ENCODE peak calls at places on chromosomes 12 and 14, in seven cellular contexts. K, M, U, A, T, O and G are unnamed samples.

GRCh38 chr12:55057466-55057865 is 37.7 kb downstream of the NEUROD4 start:
- DNase-seq in K (no peak), M (no peak), U (no peak), A (no peak), T (no peak), O (no peak), G (no peak)

GRCh38 chr14:29687071-29687765 is 240.4 kb downstream of the PRKD1 start:
- DNase-seq in K (no peak), M (no peak), U (no peak), A (no peak), T (peak; percentile 14), O (peak; percentile 12), G (no peak)

GRCh38 chr12:53380104-53380796 is at the start of gene SP1:
- DNase-seq in K (peak; percentile 94), M (peak; percentile 93), U (peak; percentile 97), A (peak; percentile 76), T (peak; percentile 85), O (peak; percentile 93), G (peak; percentile 88)

GRCh38 chr12:116441292-116441691 is 117.9 kb upstream of the MAP1LC3B2 start:
- DNase-seq in K (no peak), M (no peak), U (no peak), A (no peak), T (no peak), O (peak; percentile 30), G (peak; percentile 24)

GRCh38 chr14:63800083-63800482 is 52.7 kb upstream of the SYNE2 start:
- DNase-seq in K (no peak), M (no peak), U (no peak), A (no peak), T (no peak), O (no peak), G (no peak)

GRCh38 chr14:74508292-74508731 is 14.7 kb downstream of the ISCA2 start:
- DNase-seq in K (no peak), M (peak; percentile 90), U (no peak), A (peak; percentile 54), T (no peak), O (no peak), G (no peak)

GRCh38 chr14:77009014-77009413 is 19.5 kb downstream of the IRF2BPL start:
- DNase-seq in K (no peak), M (no peak), U (no peak), A (no peak), T (no peak), O (no peak), G (no peak)

GRCh38 chr12:14403711-14404164 is 38.3 kb downstream of the ATF7IP start:
- DNase-seq in K (peak; percentile 92), M (no peak), U (peak; percentile 88), A (no peak), T (peak; percentile 86), O (peak; percentile 82), G (no peak)

GRCh38 chr12:29164477-29165163 is 15.5 kb downstream of the FAR2 start:
- DNase-seq in K (peak; percentile 85), M (no peak), U (no peak), A (no peak), T (peak; percentile 60), O (peak; percentile 62), G (no peak)

GRCh38 chr12:132342322-132342721 is 12.9 kb upstream of the GALNT9 start:
- DNase-seq in K (no peak), M (peak; percentile 73), U (no peak), A (peak; percentile 20), T (no peak), O (no peak), G (peak; percentile 10)

GRCh38 chr12:110741795-110742717 is 635 bp downstream of the PPP1CC start:
- DNase-seq in K (peak; percentile 42), M (peak; percentile 40), U (peak; percentile 79), A (no peak), T (no peak), O (peak; percentile 42), G (peak; percentile 40)

GRCh38 chr12:87841935-87842334 is 187.3 kb downstream of the C12orf50 start:
- DNase-seq in K (no peak), M (no peak), U (no peak), A (no peak), T (no peak), O (no peak), G (no peak)

GRCh38 chr12:32181498-32182175 is 75.0 kb downstream of the BICD1 start:
- DNase-seq in K (no peak), M (no peak), U (no peak), A (no peak), T (no peak), O (no peak), G (no peak)

GRCh38 chr12:53974084-53975018 is at the start of gene HOTAIR:
- DNase-seq in K (no peak), M (peak; percentile 54), U (peak; percentile 80), A (no peak), T (no peak), O (no peak), G (no peak)

GRCh38 chr12:66740257-66740656 is 61.4 kb upstream of the GRIP1 start:
- DNase-seq in K (no peak), M (no peak), U (no peak), A (no peak), T (peak; percentile 6), O (no peak), G (no peak)

GRCh38 chr12:80183939-80184338 is 84.6 kb downstream of the OTOGL start:
- DNase-seq in K (peak; percentile 38), M (no peak), U (no peak), A (no peak), T (no peak), O (peak; percentile 22), G (no peak)

GRCh38 chr12:570949-571794 is 92.1 kb downstream of the NINJ2 start:
- DNase-seq in K (peak; percentile 87), M (peak; percentile 80), U (no peak), A (peak; percentile 58), T (peak; percentile 61), O (peak; percentile 80), G (no peak)

GRCh38 chr12:121776190-121777098 is 17.0 kb downstream of the RHOF start:
- DNase-seq in K (peak; percentile 57), M (peak; percentile 92), U (peak; percentile 93), A (no peak), T (no peak), O (peak; percentile 44), G (peak; percentile 86)

GRCh38 chr14:73289729-73290128 is 52.4 kb downstream of the PAPLN start:
- DNase-seq in K (no peak), M (peak; percentile 41), U (no peak), A (no peak), T (no peak), O (peak; percentile 51), G (no peak)

GRCh38 chr14:89667983-89668382 is 250.9 kb upstream of the FOXN3 start:
- DNase-seq in K (peak; percentile 57), M (no peak), U (no peak), A (no peak), T (peak; percentile 85), O (peak; percentile 67), G (no peak)

GRCh38 chr12:7832059-7832696 is 40.5 kb downstream of the SLC2A14 start:
- DNase-seq in K (peak; percentile 65), M (peak; percentile 86), U (peak; percentile 79), A (peak; percentile 62), T (peak; percentile 43), O (peak; percentile 71), G (peak; percentile 20)

GRCh38 chr12:78961171-78961570 is 96.6 kb downstream of the SYT1 start:
- DNase-seq in K (no peak), M (no peak), U (no peak), A (no peak), T (no peak), O (no peak), G (no peak)

GRCh38 chr12:106780010-106780625 is 5.6 kb downstream of the RIC8B start:
- DNase-seq in K (no peak), M (no peak), U (no peak), A (no peak), T (no peak), O (peak; percentile 70), G (no peak)

GRCh38 chr14:65352964-65353530 is 59.5 kb upstream of the FUT8 start:
- DNase-seq in K (no peak), M (no peak), U (peak; percentile 83), A (no peak), T (no peak), O (no peak), G (peak; percentile 6)

GRCh38 chr14:64723691-64724577 is 19.7 kb downstream of the PLEKHG3 start:
- DNase-seq in K (no peak), M (no peak), U (no peak), A (no peak), T (no peak), O (no peak), G (no peak)

GRCh38 chr12:104095289-104095688 is 31.0 kb downstream of the HCFC2 start:
- DNase-seq in K (no peak), M (no peak), U (no peak), A (no peak), T (no peak), O (peak; percentile 53), G (no peak)

GRCh38 chr14:22268875-22269274 is 320.1 kb downstream of the DAD1 start:
- DNase-seq in K (peak; percentile 7), M (no peak), U (peak; percentile 73), A (no peak), T (peak; percentile 54), O (peak; percentile 47), G (no peak)
- H2AFZ ChIP-seq in K (no peak overlapping the region), M (no peak overlapping the region), U (no peak overlapping the region), A (no peak overlapping the region), T (no peak overlapping the region), O (no peak overlapping the region), G (no peak overlapping the region)

DNA sequence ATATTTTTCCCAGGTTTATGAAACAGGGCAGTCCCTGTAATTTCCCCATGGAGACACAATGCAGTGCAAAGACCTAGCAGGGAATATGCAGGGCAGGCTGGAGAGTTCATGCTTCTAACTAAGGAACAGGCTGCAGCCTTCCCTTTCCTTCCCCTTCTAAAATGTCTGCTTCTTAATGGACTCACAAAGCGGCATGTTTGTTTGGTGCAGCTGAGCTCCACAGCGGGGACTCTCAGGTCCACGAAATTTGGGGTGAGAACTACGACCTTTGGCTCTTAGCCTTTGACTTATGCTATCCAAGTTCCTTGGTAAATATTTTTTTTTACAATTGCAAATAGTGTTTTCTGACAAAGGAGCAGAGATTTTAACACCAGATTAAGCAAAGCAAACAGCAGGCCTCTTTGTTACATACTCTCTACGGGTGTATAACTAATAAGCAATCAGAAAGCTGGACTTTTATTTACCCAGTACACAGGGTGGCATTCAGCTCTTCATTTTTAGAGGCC is 323.6 kb downstream of the ZFP36L1 start:
- DNase-seq in K (no peak), M (no peak), U (no peak), A (peak; percentile 73), T (no peak), O (no peak), G (no peak)
- H3K4me1 ChIP-seq in K (peaks cover 12% of the 10 kb centered on the region), M (peaks cover 41% of the 10 kb centered on the region), U (peaks cover 13% of the 10 kb centered on the region), A (peaks cover 39% of the 10 kb centered on the region), T (peaks cover 31% of the 10 kb centered on the region), O (peaks cover 8% of the 10 kb centered on the region), G (no peaks in the 10 kb centered on the region)

GRCh38 chr14:33499687-33500086 is 451.2 kb downstream of the EGLN3 start:
- DNase-seq in K (no peak), M (no peak), U (peak; percentile 45), A (no peak), T (no peak), O (no peak), G (no peak)
- H2AFZ ChIP-seq in K (no peak overlapping the region), M (no peak overlapping the region), U (peak overlapping the region; percentile 54), A (no peak overlapping the region), T (peak overlapping the region; percentile 67), O (no peak overlapping the region), G (no peak overlapping the region)

DNA sequence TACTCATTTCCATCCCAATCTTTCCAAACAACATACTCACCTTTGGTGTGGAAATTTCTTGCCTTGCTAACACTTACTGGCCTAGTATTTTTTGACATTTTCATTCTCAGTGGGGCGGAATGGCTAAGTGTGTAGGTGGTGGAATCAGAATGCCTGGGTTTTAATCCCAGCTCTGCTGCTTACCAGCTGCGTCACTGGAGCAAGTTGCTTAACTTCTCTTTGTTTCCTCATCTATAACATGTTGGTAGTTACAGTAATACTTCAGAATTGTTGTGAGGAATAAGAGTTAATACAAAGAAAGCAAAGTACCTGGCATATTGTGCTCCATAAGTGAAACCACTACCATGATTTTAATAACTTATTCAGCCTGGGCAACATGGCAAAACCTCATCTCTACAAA is 3.0 kb upstream of the FAM177A1 start:
- DNase-seq in K (no peak), M (no peak), U (no peak), A (no peak), T (no peak), O (no peak), G (no peak)
- H3K4me1 ChIP-seq in K (peaks cover 2% of the 10 kb centered on the region), M (peaks cover 7% of the 10 kb centered on the region), U (peaks cover 20% of the 10 kb centered on the region), A (peaks cover 27% of the 10 kb centered on the region), T (no peaks in the 10 kb centered on the region), O (no peaks in the 10 kb centered on the region), G (peaks cover 25% of the 10 kb centered on the region)